ENCODE peak calls at places on chromosome 21, in ten cellular contexts. K is ELR; G is NCI-H748 treated with DMSO at 0.1 percent for 48 hours; F is stimulated activated CD4-positive, alpha-beta T cell treated with anti-CD3 and anti-CD28 coated beads, TNF-alpha, amount 100 ng/mL, for 48 hours; D is lung; I is epithelial cell of esophagus; T is left cardiac atrium; L is H54; H is Daoy; N is activated CD8-positive, alpha-beta memory T cell treated with anti-CD3 and anti-CD28 coated beads for 1 hour. W is an unnamed sample.

GRCh38 chr21:41744028-41744940 is 22.6 kb downstream of the RIPK4 start:
- DNase-seq in L (no peak), N (no peak), G (no peak), T (no peak), H (no peak), D (no peak), F (no peak), I (no peak), K (no peak), W (no peak)

GRCh38 chr21:46206163-46207005 is 22.1 kb upstream of the SPATC1L start:
- DNase-seq in H (no peak), K (no peak), N (no peak), T (peak), F (no peak), L (no peak), I (no peak), D (no peak), G (no peak), W (no peak)

GRCh38 chr21:39687069-39687468 is 57.9 kb upstream of the IGSF5 start:
- DNase-seq in H (no peak), K (no peak), T (no peak), L (no peak), D (no peak), F (no peak), N (no peak), I (no peak), G (no peak), W (no peak)

GRCh38 chr21:14836950-14837349 is 227.8 kb downstream of the NRIP1 start:
- DNase-seq in H (no peak), D (no peak), G (no peak), T (no peak), K (peak), N (no peak), L (no peak), I (no peak), F (no peak), W (no peak)

GRCh38 chr21:25515484-25516405 is 91.5 kb downstream of the MRPL39 start:
- DNase-seq in K (peak), H (peak), L (no peak), I (no peak), D (no peak), G (no peak), F (no peak), N (no peak), T (no peak), W (no peak)

GRCh38 chr21:43882952-43883492 is 18.0 kb downstream of the AGPAT3 start:
- DNase-seq in K (no peak), T (no peak), H (no peak), D (no peak), L (no peak), N (no peak), F (no peak), G (no peak), I (no peak), W (no peak)

GRCh38 chr21:28655471-28655870 is 337.2 kb downstream of the LTN1 start:
- DNase-seq in N (no peak), T (no peak), K (no peak), D (no peak), I (peak), F (no peak), G (no peak), H (no peak), L (no peak), W (no peak)

GRCh38 chr21:34582506-34583150 is 32.3 kb downstream of the RCAN1 start:
- DNase-seq in G (no peak), H (peak), L (peak), I (peak), K (peak), F (no peak), T (peak), N (no peak), D (no peak), W (no peak)

GRCh38 chr21:39972976-39973375 is 105.7 kb downstream of the PCP4 start:
- DNase-seq in T (no peak), K (no peak), G (no peak), L (no peak), H (no peak), I (no peak), N (no peak), F (no peak), D (no peak), W (no peak)

GRCh38 chr21:44738621-44739020 is 27.2 kb upstream of the TSPEAR start:
- DNase-seq in I (no peak), T (no peak), L (no peak), F (no peak), D (no peak), G (no peak), K (no peak), H (no peak), N (no peak), W (no peak)

GRCh38 chr21:31293986-31294385 is 50.1 kb downstream of the TIAM1 start:
- DNase-seq in F (peak), G (no peak), D (no peak), T (no peak), L (peak), H (peak), I (peak), K (peak), N (no peak), W (no peak)

GRCh38 chr21:46066843-46067331 is 31.0 kb upstream of the COL6A2 start:
- DNase-seq in N (no peak), K (no peak), I (no peak), L (no peak), D (peak), F (no peak), H (peak), G (no peak), T (no peak), W (no peak)

GRCh38 chr21:37636152-37636860 is 269.7 kb downstream of the DYRK1A start:
- DNase-seq in N (no peak), G (no peak), T (no peak), F (no peak), H (peak), I (peak), K (peak), L (no peak), D (no peak), W (no peak)

GRCh38 chr21:27825035-27825434 is 858.1 kb upstream of the ADAMTS5 start:
- DNase-seq in K (no peak), H (no peak), L (no peak), T (no peak), G (no peak), D (no peak), I (no peak), N (no peak), F (no peak), W (no peak)

GRCh38 chr21:40067751-40068150 is 200.5 kb downstream of the PCP4 start:
- DNase-seq in D (no peak), H (no peak), K (no peak), L (no peak), I (no peak), F (no peak), N (no peak), T (no peak), G (no peak), W (peak)

GRCh38 chr21:31414601-31415000 is 70.5 kb upstream of the TIAM1 start:
- DNase-seq in D (no peak), N (no peak), K (no peak), I (no peak), G (no peak), T (no peak), F (no peak), H (no peak), L (no peak), W (no peak)

GRCh38 chr21:42349420-42350075 is 1.2 kb downstream of the TFF2 start:
- DNase-seq in K (no peak), L (no peak), F (no peak), T (no peak), N (no peak), G (no peak), D (no peak), I (no peak), H (no peak), W (no peak)

GRCh38 chr21:25428537-25428936 is 178.7 kb downstream of the MRPL39 start:
- DNase-seq in T (no peak), D (no peak), H (peak), F (no peak), G (no peak), I (peak), K (peak), L (no peak), N (no peak), W (no peak)

GRCh38 chr21:45293214-45293725 is 5.6 kb upstream of the POFUT2 start:
- DNase-seq in T (no peak), K (peak), N (no peak), F (no peak), D (peak), L (no peak), H (peak), I (no peak), G (no peak), W (no peak)

GRCh38 chr21:45642122-45642813 is 1.3 kb upstream of the PCBP3 start:
- DNase-seq in G (no peak), K (no peak), L (no peak), D (no peak), N (no peak), T (peak), F (no peak), H (no peak), I (no peak), W (no peak)

GRCh38 chr21:29650561-29651022 is 289.2 kb downstream of the GRIK1 start:
- DNase-seq in I (no peak), K (no peak), G (no peak), H (no peak), T (no peak), F (no peak), L (no peak), N (no peak), D (no peak), W (peak)

GRCh38 chr21:25717491-25718139 is 17.1 kb downstream of the ATP5PF start:
- DNase-seq in N (no peak), G (no peak), T (no peak), L (no peak), K (peak), I (peak), F (no peak), H (no peak), D (no peak), W (no peak)

GRCh38 chr21:46295996-46296752 is 10.0 kb downstream of the YBEY start:
- DNase-seq in L (no peak), G (no peak), N (no peak), F (peak), I (no peak), K (peak), D (no peak), T (peak), H (peak), W (no peak)